ENCODE peak calls at places on chromosomes 7 and 10, in four cellular contexts. C is stimulated activated CD4-positive, alpha-beta T cell treated with anti-CD3 and anti-CD28 coated beads, Interleukin-15, amount 100 ng/mL, for 48 hours; H is neuronal stem cell; S is nucleus accumbens. F is an unnamed sample.

GRCh38 chr10:79146611-79147130 is 77.9 kb downstream of the ZMIZ1 start:
- DNase-seq in C (no peak), H (no peak), S (peak), F (no peak)

GRCh38 chr10:110081914-110082313 is 74.1 kb downstream of the ADD3 start:
- DNase-seq in C (no peak), H (no peak), S (peak), F (no peak)

GRCh38 chr7:114789161-114789560 is 132.7 kb upstream of the MDFIC start:
- DNase-seq in C (no peak), H (no peak), S (no peak), F (no peak)

GRCh38 chr10:12181065-12181775 is 14.5 kb downstream of the NUDT5 start:
- DNase-seq in C (peak), H (no peak), S (no peak), F (no peak)

GRCh38 chr10:65907199-65907712 is 1018.6 kb upstream of the LRRTM3 start:
- DNase-seq in C (no peak), H (no peak), S (no peak), F (peak)

GRCh38 chr10:14327535-14327934 is 3.2 kb downstream of the FRMD4A start:
- DNase-seq in C (no peak), H (no peak), S (no peak), F (no peak)

GRCh38 chr7:91772100-91772794 is 108.3 kb downstream of the MTERF1 start:
- DNase-seq in C (no peak), H (no peak), S (no peak), F (no peak)

GRCh38 chr7:134514663-134515062 is 12.7 kb upstream of the AKR1B10 start:
- DNase-seq in C (peak), H (peak), S (no peak), F (peak)

GRCh38 chr7:143892527-143893300 is 9.3 kb downstream of the TCAF1 start:
- DNase-seq in C (no peak), H (no peak), S (no peak), F (no peak)

GRCh38 chr10:48404646-48405045 is 98.2 kb downstream of the MAPK8 start:
- DNase-seq in C (no peak), H (no peak), S (no peak), F (no peak)

GRCh38 chr7:130935564-130936157 is 201.7 kb upstream of the KLF14 start:
- DNase-seq in C (no peak), H (no peak), S (no peak), F (no peak)

GRCh38 chr10:114881462-114881861 is 56.5 kb upstream of the TRUB1 start:
- DNase-seq in C (no peak), H (no peak), S (no peak), F (peak)

GRCh38 chr7:70072220-70072619 is 473.9 kb downstream of the AUTS2 start:
- DNase-seq in C (no peak), H (no peak), S (no peak), F (no peak)

GRCh38 chr7:90836937-90837336 is 240.8 kb downstream of the CDK14 start:
- DNase-seq in C (no peak), H (no peak), S (no peak), F (no peak)

GRCh38 chr10:49610735-49611165 is 640 bp downstream of the SLC18A3 start:
- DNase-seq in C (no peak), H (no peak), S (no peak), F (no peak)

GRCh38 chr10:23095966-23096813 is 811 bp downstream of the MSRB2 start:
- DNase-seq in C (peak), H (peak), S (no peak), F (peak)

GRCh38 chr10:25888627-25889026 is 45.4 kb upstream of the MYO3A start:
- DNase-seq in C (no peak), H (no peak), S (no peak), F (peak)

GRCh38 chr10:17453377-17454091 is 861 bp downstream of the ST8SIA6 start:
- DNase-seq in C (peak), H (peak), S (no peak), F (peak)

GRCh38 chr10:28628184-28628893 is 49.0 kb upstream of the BAMBI start:
- DNase-seq in C (peak), H (peak), S (peak), F (peak)

GRCh38 chr10:89563861-89564478 is 28.6 kb upstream of the SLC16A12 start:
- DNase-seq in C (no peak), H (peak), S (no peak), F (peak)

GRCh38 chr10:85454386-85454785 is 912.2 kb downstream of the GRID1 start:
- DNase-seq in C (no peak), H (no peak), S (no peak), F (no peak)

GRCh38 chr7:96697822-96698221 is 11.8 kb downstream of the SEM1 start:
- DNase-seq in C (no peak), H (no peak), S (no peak), F (no peak)

GRCh38 chr7:36119005-36119711 is 33.9 kb upstream of the EEPD1 start:
- DNase-seq in C (no peak), H (no peak), S (no peak), F (no peak)

GRCh38 chr7:112743811-112744210 is 46.4 kb downstream of the TMEM168 start:
- DNase-seq in C (no peak), H (no peak), S (no peak), F (no peak)

GRCh38 chr10:37860494-37861190 is 3.2 kb upstream of the ZNF248 start:
- DNase-seq in C (no peak), H (no peak), S (no peak), F (no peak)

GRCh38 chr10:4568731-4569130 is 257.3 kb upstream of the AKR1E2 start:
- DNase-seq in C (no peak), H (no peak), S (no peak), F (no peak)

GRCh38 chr7:157150825-157151412 is 12.2 kb downstream of the UBE3C start:
- DNase-seq in C (no peak), H (peak), S (no peak), F (peak)

GRCh38 chr10:96505150-96506136 is 8.3 kb downstream of the TLL2 start:
- DNase-seq in C (no peak), H (no peak), S (no peak), F (no peak)

GRCh38 chr10:89946106-89946505 is 244.7 kb downstream of the KIF20B start:
- DNase-seq in C (no peak), H (no peak), S (no peak), F (no peak)

F was measured in retina.